ENCODE peak calls at places on chromosomes 1 and 21, in ten cellular contexts. One of them, this sample, is unnamed.

GRCh38 chr1:151980287-151981177 is 13.1 kb downstream of the S100A10 start:
- DNase-seq in GM18507: no peak
- DNase-seq in fibroblast of mammary gland: peak
- DNase-seq in SJSA1: no peak
- DNase-seq in uterus: peak
- DNase-seq in NK-92 treated with Interleukin-12 subunit alpha and Interleukin-12 subunit beta, amount 100 ng/mL, for 24 hours: no peak
- DNase-seq in ELR: peak
- DNase-seq in progenitor cell of endocrine pancreas: no peak
- DNase-seq in T1000: peak
- DNase-seq in NCI-H1417: no peak
- DNase-seq in this sample: peak

GRCh38 chr1:66452162-66452561 is 81.8 kb upstream of the SGIP1 start:
- DNase-seq in GM18507: no peak
- DNase-seq in fibroblast of mammary gland: no peak
- DNase-seq in SJSA1: no peak
- DNase-seq in uterus: no peak
- DNase-seq in NK-92 treated with Interleukin-12 subunit alpha and Interleukin-12 subunit beta, amount 100 ng/mL, for 24 hours: no peak
- DNase-seq in ELR: peak
- DNase-seq in progenitor cell of endocrine pancreas: no peak
- DNase-seq in T1000: no peak
- DNase-seq in NCI-H1417: peak
- DNase-seq in this sample: no peak

GRCh38 chr1:26318338-26319064 is 743 bp downstream of the CD52 start:
- DNase-seq in GM18507: peak
- DNase-seq in fibroblast of mammary gland: peak
- DNase-seq in SJSA1: no peak
- DNase-seq in uterus: no peak
- DNase-seq in NK-92 treated with Interleukin-12 subunit alpha and Interleukin-12 subunit beta, amount 100 ng/mL, for 24 hours: no peak
- DNase-seq in ELR: no peak
- DNase-seq in progenitor cell of endocrine pancreas: no peak
- DNase-seq in T1000: no peak
- DNase-seq in NCI-H1417: no peak
- DNase-seq in this sample: no peak

GRCh38 chr1:156689960-156690672 is 12.9 kb upstream of the NES start:
- DNase-seq in GM18507: no peak
- DNase-seq in fibroblast of mammary gland: peak
- DNase-seq in SJSA1: peak
- DNase-seq in uterus: no peak
- DNase-seq in NK-92 treated with Interleukin-12 subunit alpha and Interleukin-12 subunit beta, amount 100 ng/mL, for 24 hours: no peak
- DNase-seq in ELR: no peak
- DNase-seq in progenitor cell of endocrine pancreas: no peak
- DNase-seq in T1000: no peak
- DNase-seq in NCI-H1417: peak
- DNase-seq in this sample: no peak

GRCh38 chr1:34460193-34460592 is 283.5 kb downstream of the C1orf94 start:
- DNase-seq in GM18507: peak
- DNase-seq in fibroblast of mammary gland: peak
- DNase-seq in SJSA1: peak
- DNase-seq in uterus: no peak
- DNase-seq in NK-92 treated with Interleukin-12 subunit alpha and Interleukin-12 subunit beta, amount 100 ng/mL, for 24 hours: peak
- DNase-seq in ELR: peak
- DNase-seq in progenitor cell of endocrine pancreas: peak
- DNase-seq in T1000: no peak
- DNase-seq in NCI-H1417: peak
- DNase-seq in this sample: peak

GRCh38 chr1:148333875-148334338 is 149.2 kb downstream of the PPIAL4G start:
- DNase-seq in GM18507: no peak
- DNase-seq in fibroblast of mammary gland: no peak
- DNase-seq in SJSA1: no peak
- DNase-seq in uterus: no peak
- DNase-seq in NK-92 treated with Interleukin-12 subunit alpha and Interleukin-12 subunit beta, amount 100 ng/mL, for 24 hours: no peak
- DNase-seq in ELR: no peak
- DNase-seq in progenitor cell of endocrine pancreas: no peak
- DNase-seq in T1000: no peak
- DNase-seq in NCI-H1417: no peak
- DNase-seq in this sample: no peak

GRCh38 chr1:213572939-213573647 is 414.7 kb upstream of the PROX1 start:
- DNase-seq in GM18507: no peak
- DNase-seq in fibroblast of mammary gland: no peak
- DNase-seq in SJSA1: no peak
- DNase-seq in uterus: no peak
- DNase-seq in NK-92 treated with Interleukin-12 subunit alpha and Interleukin-12 subunit beta, amount 100 ng/mL, for 24 hours: no peak
- DNase-seq in ELR: no peak
- DNase-seq in progenitor cell of endocrine pancreas: no peak
- DNase-seq in T1000: no peak
- DNase-seq in NCI-H1417: peak
- DNase-seq in this sample: no peak

GRCh38 chr21:16309250-16309971 is 579.6 kb downstream of the USP25 start:
- DNase-seq in GM18507: no peak
- DNase-seq in fibroblast of mammary gland: peak
- DNase-seq in SJSA1: no peak
- DNase-seq in uterus: no peak
- DNase-seq in NK-92 treated with Interleukin-12 subunit alpha and Interleukin-12 subunit beta, amount 100 ng/mL, for 24 hours: no peak
- DNase-seq in ELR: no peak
- DNase-seq in progenitor cell of endocrine pancreas: no peak
- DNase-seq in T1000: no peak
- DNase-seq in NCI-H1417: no peak
- DNase-seq in this sample: no peak

GRCh38 chr1:15343729-15344128 is 66.0 kb upstream of the EFHD2 start:
- DNase-seq in GM18507: no peak
- DNase-seq in fibroblast of mammary gland: no peak
- DNase-seq in SJSA1: no peak
- DNase-seq in uterus: peak
- DNase-seq in NK-92 treated with Interleukin-12 subunit alpha and Interleukin-12 subunit beta, amount 100 ng/mL, for 24 hours: no peak
- DNase-seq in ELR: no peak
- DNase-seq in progenitor cell of endocrine pancreas: no peak
- DNase-seq in T1000: no peak
- DNase-seq in NCI-H1417: no peak
- DNase-seq in this sample: no peak

GRCh38 chr1:116418091-116418830 is 45.2 kb downstream of the ATP1A1 start:
- DNase-seq in GM18507: peak
- DNase-seq in fibroblast of mammary gland: peak
- DNase-seq in SJSA1: peak
- DNase-seq in uterus: peak
- DNase-seq in NK-92 treated with Interleukin-12 subunit alpha and Interleukin-12 subunit beta, amount 100 ng/mL, for 24 hours: peak
- DNase-seq in ELR: peak
- DNase-seq in progenitor cell of endocrine pancreas: peak
- DNase-seq in T1000: peak
- DNase-seq in NCI-H1417: peak
- DNase-seq in this sample: peak

GRCh38 chr1:24707659-24708058 is 37.6 kb upstream of the CLIC4 start:
- DNase-seq in GM18507: no peak
- DNase-seq in fibroblast of mammary gland: peak
- DNase-seq in SJSA1: peak
- DNase-seq in uterus: no peak
- DNase-seq in NK-92 treated with Interleukin-12 subunit alpha and Interleukin-12 subunit beta, amount 100 ng/mL, for 24 hours: no peak
- DNase-seq in ELR: peak
- DNase-seq in progenitor cell of endocrine pancreas: no peak
- DNase-seq in T1000: no peak
- DNase-seq in NCI-H1417: no peak
- DNase-seq in this sample: peak

GRCh38 chr1:26164036-26164927 is 4.5 kb downstream of the C1orf232 start:
- DNase-seq in GM18507: no peak
- DNase-seq in fibroblast of mammary gland: peak
- DNase-seq in SJSA1: no peak
- DNase-seq in uterus: no peak
- DNase-seq in NK-92 treated with Interleukin-12 subunit alpha and Interleukin-12 subunit beta, amount 100 ng/mL, for 24 hours: no peak
- DNase-seq in ELR: peak
- DNase-seq in progenitor cell of endocrine pancreas: peak
- DNase-seq in T1000: no peak
- DNase-seq in NCI-H1417: peak
- DNase-seq in this sample: peak

GRCh38 chr1:200351826-200352549 is 57.8 kb downstream of the ZNF281 start:
- DNase-seq in GM18507: no peak
- DNase-seq in fibroblast of mammary gland: peak
- DNase-seq in SJSA1: no peak
- DNase-seq in uterus: no peak
- DNase-seq in NK-92 treated with Interleukin-12 subunit alpha and Interleukin-12 subunit beta, amount 100 ng/mL, for 24 hours: no peak
- DNase-seq in ELR: peak
- DNase-seq in progenitor cell of endocrine pancreas: no peak
- DNase-seq in T1000: no peak
- DNase-seq in NCI-H1417: no peak
- DNase-seq in this sample: peak

GRCh38 chr21:28086861-28087581 is 905.7 kb downstream of the LTN1 start:
- DNase-seq in GM18507: no peak
- DNase-seq in fibroblast of mammary gland: no peak
- DNase-seq in SJSA1: no peak
- DNase-seq in uterus: no peak
- DNase-seq in NK-92 treated with Interleukin-12 subunit alpha and Interleukin-12 subunit beta, amount 100 ng/mL, for 24 hours: no peak
- DNase-seq in ELR: no peak
- DNase-seq in progenitor cell of endocrine pancreas: no peak
- DNase-seq in T1000: no peak
- DNase-seq in NCI-H1417: no peak
- DNase-seq in this sample: no peak

GRCh38 chr1:150543500-150544143 is 5.6 kb upstream of the ADAMTSL4 start:
- DNase-seq in GM18507: no peak
- DNase-seq in fibroblast of mammary gland: peak
- DNase-seq in SJSA1: no peak
- DNase-seq in uterus: no peak
- DNase-seq in NK-92 treated with Interleukin-12 subunit alpha and Interleukin-12 subunit beta, amount 100 ng/mL, for 24 hours: no peak
- DNase-seq in ELR: no peak
- DNase-seq in progenitor cell of endocrine pancreas: no peak
- DNase-seq in T1000: no peak
- DNase-seq in NCI-H1417: peak
- DNase-seq in this sample: no peak

GRCh38 chr21:28239345-28239744 is 753.3 kb downstream of the LTN1 start:
- DNase-seq in GM18507: no peak
- DNase-seq in fibroblast of mammary gland: no peak
- DNase-seq in SJSA1: no peak
- DNase-seq in uterus: no peak
- DNase-seq in NK-92 treated with Interleukin-12 subunit alpha and Interleukin-12 subunit beta, amount 100 ng/mL, for 24 hours: no peak
- DNase-seq in ELR: no peak
- DNase-seq in progenitor cell of endocrine pancreas: no peak
- DNase-seq in T1000: no peak
- DNase-seq in NCI-H1417: no peak
- DNase-seq in this sample: no peak

GRCh38 chr1:17210176-17210575 is 5.2 kb downstream of the PADI1 start:
- DNase-seq in GM18507: no peak
- DNase-seq in fibroblast of mammary gland: no peak
- DNase-seq in SJSA1: no peak
- DNase-seq in uterus: no peak
- DNase-seq in NK-92 treated with Interleukin-12 subunit alpha and Interleukin-12 subunit beta, amount 100 ng/mL, for 24 hours: no peak
- DNase-seq in ELR: no peak
- DNase-seq in progenitor cell of endocrine pancreas: no peak
- DNase-seq in T1000: no peak
- DNase-seq in NCI-H1417: no peak
- DNase-seq in this sample: no peak

GRCh38 chr1:236830116-236830515 is 35.0 kb downstream of the MTR start:
- DNase-seq in GM18507: no peak
- DNase-seq in fibroblast of mammary gland: no peak
- DNase-seq in SJSA1: no peak
- DNase-seq in uterus: no peak
- DNase-seq in NK-92 treated with Interleukin-12 subunit alpha and Interleukin-12 subunit beta, amount 100 ng/mL, for 24 hours: no peak
- DNase-seq in ELR: no peak
- DNase-seq in progenitor cell of endocrine pancreas: no peak
- DNase-seq in T1000: no peak
- DNase-seq in NCI-H1417: no peak
- DNase-seq in this sample: no peak

GRCh38 chr21:43277481-43278351 is 108.9 kb downstream of the CRYAA start:
- DNase-seq in GM18507: no peak
- DNase-seq in fibroblast of mammary gland: no peak
- DNase-seq in SJSA1: no peak
- DNase-seq in uterus: no peak
- DNase-seq in NK-92 treated with Interleukin-12 subunit alpha and Interleukin-12 subunit beta, amount 100 ng/mL, for 24 hours: no peak
- DNase-seq in ELR: no peak
- DNase-seq in progenitor cell of endocrine pancreas: no peak
- DNase-seq in T1000: no peak
- DNase-seq in NCI-H1417: no peak
- DNase-seq in this sample: no peak

GRCh38 chr1:164780863-164781262 is 221.9 kb downstream of the PBX1 start:
- DNase-seq in GM18507: no peak
- DNase-seq in fibroblast of mammary gland: peak
- DNase-seq in SJSA1: peak
- DNase-seq in uterus: peak
- DNase-seq in NK-92 treated with Interleukin-12 subunit alpha and Interleukin-12 subunit beta, amount 100 ng/mL, for 24 hours: no peak
- DNase-seq in ELR: peak
- DNase-seq in progenitor cell of endocrine pancreas: no peak
- DNase-seq in T1000: peak
- DNase-seq in NCI-H1417: no peak
- DNase-seq in this sample: peak

GRCh38 chr1:88801575-88802208 is 89.7 kb downstream of the GTF2B start:
- DNase-seq in GM18507: no peak
- DNase-seq in fibroblast of mammary gland: peak
- DNase-seq in SJSA1: no peak
- DNase-seq in uterus: no peak
- DNase-seq in NK-92 treated with Interleukin-12 subunit alpha and Interleukin-12 subunit beta, amount 100 ng/mL, for 24 hours: no peak
- DNase-seq in ELR: no peak
- DNase-seq in progenitor cell of endocrine pancreas: no peak
- DNase-seq in T1000: no peak
- DNase-seq in NCI-H1417: no peak
- DNase-seq in this sample: peak

GRCh38 chr21:22083899-22084298 is 1085.7 kb downstream of the NCAM2 start:
- DNase-seq in GM18507: no peak
- DNase-seq in fibroblast of mammary gland: no peak
- DNase-seq in SJSA1: no peak
- DNase-seq in uterus: no peak
- DNase-seq in NK-92 treated with Interleukin-12 subunit alpha and Interleukin-12 subunit beta, amount 100 ng/mL, for 24 hours: no peak
- DNase-seq in ELR: no peak
- DNase-seq in progenitor cell of endocrine pancreas: no peak
- DNase-seq in T1000: no peak
- DNase-seq in NCI-H1417: no peak
- DNase-seq in this sample: no peak

GRCh38 chr1:31937300-31938183 is 626 bp downstream of the PTP4A2 start:
- DNase-seq in GM18507: no peak
- DNase-seq in fibroblast of mammary gland: peak
- DNase-seq in SJSA1: peak
- DNase-seq in uterus: peak
- DNase-seq in NK-92 treated with Interleukin-12 subunit alpha and Interleukin-12 subunit beta, amount 100 ng/mL, for 24 hours: peak
- DNase-seq in ELR: peak
- DNase-seq in progenitor cell of endocrine pancreas: peak
- DNase-seq in T1000: no peak
- DNase-seq in NCI-H1417: peak
- DNase-seq in this sample: peak

GRCh38 chr1:172476218-172476811 is 32.4 kb upstream of the PIGC start:
- DNase-seq in GM18507: no peak
- DNase-seq in fibroblast of mammary gland: no peak
- DNase-seq in SJSA1: no peak
- DNase-seq in uterus: no peak
- DNase-seq in NK-92 treated with Interleukin-12 subunit alpha and Interleukin-12 subunit beta, amount 100 ng/mL, for 24 hours: no peak
- DNase-seq in ELR: peak
- DNase-seq in progenitor cell of endocrine pancreas: no peak
- DNase-seq in T1000: no peak
- DNase-seq in NCI-H1417: no peak
- DNase-seq in this sample: no peak

GRCh38 chr1:117686907-117687306 is 81.1 kb downstream of the TENT5C start:
- DNase-seq in GM18507: no peak
- DNase-seq in fibroblast of mammary gland: peak
- DNase-seq in SJSA1: peak
- DNase-seq in uterus: no peak
- DNase-seq in NK-92 treated with Interleukin-12 subunit alpha and Interleukin-12 subunit beta, amount 100 ng/mL, for 24 hours: no peak
- DNase-seq in ELR: peak
- DNase-seq in progenitor cell of endocrine pancreas: no peak
- DNase-seq in T1000: no peak
- DNase-seq in NCI-H1417: no peak
- DNase-seq in this sample: peak

GRCh38 chr21:45541221-45542039 is 810 bp downstream of the SLC19A1 start:
- DNase-seq in GM18507: peak
- DNase-seq in fibroblast of mammary gland: peak
- DNase-seq in SJSA1: peak
- DNase-seq in uterus: peak
- DNase-seq in NK-92 treated with Interleukin-12 subunit alpha and Interleukin-12 subunit beta, amount 100 ng/mL, for 24 hours: peak
- DNase-seq in ELR: peak
- DNase-seq in progenitor cell of endocrine pancreas: peak
- DNase-seq in T1000: no peak
- DNase-seq in NCI-H1417: peak
- DNase-seq in this sample: peak

GRCh38 chr1:205582471-205583291 is 49.1 kb downstream of the ELK4 start:
- DNase-seq in GM18507: no peak
- DNase-seq in fibroblast of mammary gland: no peak
- DNase-seq in SJSA1: no peak
- DNase-seq in uterus: no peak
- DNase-seq in NK-92 treated with Interleukin-12 subunit alpha and Interleukin-12 subunit beta, amount 100 ng/mL, for 24 hours: no peak
- DNase-seq in ELR: no peak
- DNase-seq in progenitor cell of endocrine pancreas: no peak
- DNase-seq in T1000: no peak
- DNase-seq in NCI-H1417: peak
- DNase-seq in this sample: no peak

GRCh38 chr1:180949616-180950000 is 36.9 kb downstream of the KIAA1614 start:
- DNase-seq in GM18507: no peak
- DNase-seq in fibroblast of mammary gland: no peak
- DNase-seq in SJSA1: no peak
- DNase-seq in uterus: no peak
- DNase-seq in NK-92 treated with Interleukin-12 subunit alpha and Interleukin-12 subunit beta, amount 100 ng/mL, for 24 hours: no peak
- DNase-seq in ELR: no peak
- DNase-seq in progenitor cell of endocrine pancreas: no peak
- DNase-seq in T1000: no peak
- DNase-seq in NCI-H1417: no peak
- DNase-seq in this sample: no peak